ENCODE peak calls at places on chromosome 13, in nine cellular contexts. One of them, this sample, is unnamed.

GRCh38 chr13:47066261-47066660 is 169.4 kb upstream of the HTR2A start:
- DNase-seq in CD4-positive, alpha-beta memory T cell: no peak
- DNase-seq in CD8-positive, alpha-beta T cell: no peak
- DNase-seq in body of pancreas: no peak
- DNase-seq in right cardiac atrium: no peak
- DNase-seq in stomach: no peak
- DNase-seq in fibroblast of lung: no peak
- DNase-seq in ovary: no peak
- DNase-seq in Panc1: no peak
- DNase-seq in this sample: no peak

GRCh38 chr13:35598233-35598632 is 121.7 kb upstream of the MAB21L1 start:
- DNase-seq in CD8-positive, alpha-beta T cell: no peak
- DNase-seq in fibroblast of lung: no peak
- DNase-seq in CD4-positive, alpha-beta memory T cell: no peak
- DNase-seq in body of pancreas: no peak
- DNase-seq in stomach: no peak
- DNase-seq in ovary: no peak
- DNase-seq in Panc1: no peak
- DNase-seq in right cardiac atrium: no peak
- DNase-seq in this sample: no peak

GRCh38 chr13:48158915-48159314 is 64.0 kb upstream of the MED4 start:
- DNase-seq in CD4-positive, alpha-beta memory T cell: no peak
- DNase-seq in stomach: no peak
- DNase-seq in ovary: no peak
- DNase-seq in Panc1: no peak
- DNase-seq in right cardiac atrium: no peak
- DNase-seq in body of pancreas: no peak
- DNase-seq in fibroblast of lung: no peak
- DNase-seq in CD8-positive, alpha-beta T cell: no peak
- DNase-seq in this sample: no peak

GRCh38 chr13:111508902-111509509 is 188.6 kb downstream of the TEX29 start:
- DNase-seq in Panc1: no peak
- DNase-seq in right cardiac atrium: no peak
- DNase-seq in fibroblast of lung: no peak
- DNase-seq in stomach: peak; percentile 20
- DNase-seq in body of pancreas: no peak
- DNase-seq in ovary: no peak
- DNase-seq in CD8-positive, alpha-beta T cell: no peak
- DNase-seq in CD4-positive, alpha-beta memory T cell: no peak
- DNase-seq in this sample: no peak

GRCh38 chr13:41842029-41842428 is 118.9 kb downstream of the VWA8 start:
- DNase-seq in CD8-positive, alpha-beta T cell: no peak
- DNase-seq in CD4-positive, alpha-beta memory T cell: no peak
- DNase-seq in Panc1: no peak
- DNase-seq in fibroblast of lung: peak; percentile 57
- DNase-seq in right cardiac atrium: no peak
- DNase-seq in body of pancreas: no peak
- DNase-seq in stomach: no peak
- DNase-seq in ovary: no peak
- DNase-seq in this sample: no peak

GRCh38 chr13:33003458-33004019 is 12.7 kb upstream of the KL start:
- DNase-seq in body of pancreas: no peak
- DNase-seq in Panc1: no peak
- DNase-seq in fibroblast of lung: no peak
- DNase-seq in ovary: no peak
- DNase-seq in CD8-positive, alpha-beta T cell: no peak
- DNase-seq in stomach: no peak
- DNase-seq in CD4-positive, alpha-beta memory T cell: no peak
- DNase-seq in right cardiac atrium: no peak
- DNase-seq in this sample: no peak

GRCh38 chr13:25690582-25690981 is 318.8 kb downstream of the ATP8A2 start:
- DNase-seq in fibroblast of lung: no peak
- DNase-seq in stomach: no peak
- DNase-seq in CD4-positive, alpha-beta memory T cell: no peak
- DNase-seq in CD8-positive, alpha-beta T cell: no peak
- DNase-seq in Panc1: no peak
- DNase-seq in ovary: no peak
- DNase-seq in body of pancreas: no peak
- DNase-seq in right cardiac atrium: no peak
- DNase-seq in this sample: no peak

GRCh38 chr13:76225815-76226489 is 589.8 kb downstream of the LMO7 start:
- DNase-seq in right cardiac atrium: peak; percentile 14
- DNase-seq in body of pancreas: no peak
- DNase-seq in Panc1: no peak
- DNase-seq in stomach: no peak
- DNase-seq in CD4-positive, alpha-beta memory T cell: no peak
- DNase-seq in ovary: no peak
- DNase-seq in CD8-positive, alpha-beta T cell: no peak
- DNase-seq in fibroblast of lung: peak; percentile 82
- DNase-seq in this sample: no peak

GRCh38 chr13:25932353-25932752 is 119.5 kb downstream of the SHISA2 start:
- DNase-seq in stomach: no peak
- DNase-seq in right cardiac atrium: no peak
- DNase-seq in Panc1: no peak
- DNase-seq in body of pancreas: no peak
- DNase-seq in CD4-positive, alpha-beta memory T cell: no peak
- DNase-seq in ovary: no peak
- DNase-seq in fibroblast of lung: no peak
- DNase-seq in CD8-positive, alpha-beta T cell: no peak
- DNase-seq in this sample: no peak

GRCh38 chr13:40932252-40932651 is 86.9 kb downstream of the ELF1 start:
- DNase-seq in fibroblast of lung: no peak
- DNase-seq in body of pancreas: no peak
- DNase-seq in ovary: no peak
- DNase-seq in right cardiac atrium: no peak
- DNase-seq in Panc1: no peak
- DNase-seq in CD4-positive, alpha-beta memory T cell: no peak
- DNase-seq in stomach: no peak
- DNase-seq in CD8-positive, alpha-beta T cell: no peak
- DNase-seq in this sample: no peak

GRCh38 chr13:67273001-67273400 is 42.9 kb upstream of the PCDH9 start:
- DNase-seq in right cardiac atrium: no peak
- DNase-seq in CD8-positive, alpha-beta T cell: no peak
- DNase-seq in Panc1: no peak
- DNase-seq in stomach: no peak
- DNase-seq in fibroblast of lung: peak; percentile 46
- DNase-seq in body of pancreas: no peak
- DNase-seq in CD4-positive, alpha-beta memory T cell: no peak
- DNase-seq in ovary: no peak
- DNase-seq in this sample: no peak

GRCh38 chr13:51849145-51850101 is 4.4 kb upstream of the TMEM272 start:
- DNase-seq in CD8-positive, alpha-beta T cell: no peak
- DNase-seq in body of pancreas: peak; percentile 21
- DNase-seq in ovary: peak; percentile 20
- DNase-seq in fibroblast of lung: peak; percentile 53
- DNase-seq in right cardiac atrium: no peak
- DNase-seq in CD4-positive, alpha-beta memory T cell: no peak
- DNase-seq in Panc1: no peak
- DNase-seq in stomach: no peak
- DNase-seq in this sample: no peak

GRCh38 chr13:112979406-112979902 is 10.4 kb downstream of the MCF2L start:
- DNase-seq in ovary: no peak
- DNase-seq in CD8-positive, alpha-beta T cell: no peak
- DNase-seq in body of pancreas: no peak
- DNase-seq in fibroblast of lung: no peak
- DNase-seq in Panc1: no peak
- DNase-seq in right cardiac atrium: no peak
- DNase-seq in CD4-positive, alpha-beta memory T cell: no peak
- DNase-seq in stomach: no peak
- DNase-seq in this sample: no peak

GRCh38 chr13:30577381-30577780 is 40.3 kb upstream of the USPL1 start:
- DNase-seq in ovary: no peak
- DNase-seq in CD4-positive, alpha-beta memory T cell: peak; percentile 7
- DNase-seq in CD8-positive, alpha-beta T cell: peak; percentile 62
- DNase-seq in stomach: no peak
- DNase-seq in fibroblast of lung: peak; percentile 83
- DNase-seq in body of pancreas: no peak
- DNase-seq in Panc1: no peak
- DNase-seq in right cardiac atrium: no peak
- DNase-seq in this sample: peak; percentile 3

GRCh38 chr13:34776390-34776981 is 165.6 kb upstream of the NBEA start:
- DNase-seq in right cardiac atrium: no peak
- DNase-seq in body of pancreas: no peak
- DNase-seq in CD4-positive, alpha-beta memory T cell: no peak
- DNase-seq in stomach: no peak
- DNase-seq in fibroblast of lung: no peak
- DNase-seq in ovary: no peak
- DNase-seq in Panc1: no peak
- DNase-seq in CD8-positive, alpha-beta T cell: no peak
- DNase-seq in this sample: no peak

GRCh38 chr13:80444240-80445015 is 103.5 kb upstream of the SPRY2 start:
- DNase-seq in body of pancreas: no peak
- DNase-seq in fibroblast of lung: no peak
- DNase-seq in CD4-positive, alpha-beta memory T cell: no peak
- DNase-seq in Panc1: no peak
- DNase-seq in CD8-positive, alpha-beta T cell: no peak
- DNase-seq in right cardiac atrium: no peak
- DNase-seq in stomach: no peak
- DNase-seq in ovary: no peak
- DNase-seq in this sample: no peak

GRCh38 chr13:33388254-33388998 is 102.9 kb upstream of the STARD13 start:
- DNase-seq in CD8-positive, alpha-beta T cell: no peak
- DNase-seq in Panc1: no peak
- DNase-seq in right cardiac atrium: no peak
- DNase-seq in ovary: no peak
- DNase-seq in fibroblast of lung: no peak
- DNase-seq in stomach: peak; percentile 34
- DNase-seq in CD4-positive, alpha-beta memory T cell: no peak
- DNase-seq in body of pancreas: no peak
- DNase-seq in this sample: no peak

GRCh38 chr13:76014618-76015315 is 378.6 kb downstream of the LMO7 start:
- DNase-seq in right cardiac atrium: no peak
- DNase-seq in stomach: no peak
- DNase-seq in ovary: no peak
- DNase-seq in CD8-positive, alpha-beta T cell: no peak
- DNase-seq in CD4-positive, alpha-beta memory T cell: no peak
- DNase-seq in body of pancreas: no peak
- DNase-seq in fibroblast of lung: peak; percentile 34
- DNase-seq in Panc1: no peak
- DNase-seq in this sample: no peak

GRCh38 chr13:91592050-91593014 is 193.9 kb downstream of the GPC5 start:
- DNase-seq in body of pancreas: no peak
- DNase-seq in right cardiac atrium: no peak
- DNase-seq in stomach: no peak
- DNase-seq in CD8-positive, alpha-beta T cell: no peak
- DNase-seq in Panc1: no peak
- DNase-seq in ovary: no peak
- DNase-seq in CD4-positive, alpha-beta memory T cell: no peak
- DNase-seq in fibroblast of lung: peak; percentile 20
- DNase-seq in this sample: no peak

GRCh38 chr13:83878691-83879410 is 3.4 kb downstream of the SLITRK1 start:
- DNase-seq in Panc1: no peak
- DNase-seq in CD8-positive, alpha-beta T cell: no peak
- DNase-seq in stomach: no peak
- DNase-seq in ovary: no peak
- DNase-seq in body of pancreas: no peak
- DNase-seq in fibroblast of lung: no peak
- DNase-seq in right cardiac atrium: no peak
- DNase-seq in CD4-positive, alpha-beta memory T cell: no peak
- DNase-seq in this sample: no peak

GRCh38 chr13:84999252-84999651 is 800.0 kb downstream of the SLITRK6 start:
- DNase-seq in body of pancreas: no peak
- DNase-seq in ovary: no peak
- DNase-seq in fibroblast of lung: no peak
- DNase-seq in CD4-positive, alpha-beta memory T cell: no peak
- DNase-seq in stomach: no peak
- DNase-seq in Panc1: no peak
- DNase-seq in right cardiac atrium: no peak
- DNase-seq in CD8-positive, alpha-beta T cell: no peak
- DNase-seq in this sample: no peak

GRCh38 chr13:32153056-32153455 is 121.5 kb downstream of the FRY start:
- DNase-seq in fibroblast of lung: peak; percentile 83
- DNase-seq in right cardiac atrium: no peak
- DNase-seq in CD4-positive, alpha-beta memory T cell: no peak
- DNase-seq in Panc1: no peak
- DNase-seq in CD8-positive, alpha-beta T cell: no peak
- DNase-seq in ovary: no peak
- DNase-seq in stomach: no peak
- DNase-seq in body of pancreas: no peak
- DNase-seq in this sample: no peak

DNA sequence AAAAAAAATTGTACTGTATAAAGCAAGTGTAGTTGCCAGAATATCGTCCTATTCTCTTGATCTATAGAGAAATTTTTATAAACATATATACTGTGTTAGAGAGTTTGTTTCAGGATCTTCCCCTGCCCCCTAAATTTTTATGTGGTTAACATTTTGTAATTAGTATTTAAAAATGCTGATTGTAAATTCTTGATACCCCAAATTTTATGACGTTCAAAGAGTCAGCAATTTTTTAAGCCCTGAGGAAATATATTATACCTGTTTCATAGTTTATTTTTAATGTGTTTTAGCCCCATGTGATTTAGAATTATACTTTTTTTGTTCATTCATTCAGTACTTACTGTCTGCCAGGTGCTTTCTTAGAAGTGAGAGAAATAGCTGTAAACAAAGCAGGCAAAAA is 7.3 kb upstream of the KCTD4 start:
- DNase-seq in stomach: no peak
- DNase-seq in CD8-positive, alpha-beta T cell: no peak
- DNase-seq in ovary: no peak
- DNase-seq in CD4-positive, alpha-beta memory T cell: no peak
- DNase-seq in body of pancreas: no peak
- DNase-seq in fibroblast of lung: no peak
- DNase-seq in right cardiac atrium: no peak
- DNase-seq in Panc1: no peak
- DNase-seq in this sample: no peak
- H3K4me1 ChIP-seq in stomach: peaks cover 21% of the 10 kb centered on the region
- H3K4me1 ChIP-seq in CD8-positive, alpha-beta T cell: no peaks in the 10 kb centered on the region
- H3K4me1 ChIP-seq in ovary: peaks cover 3% of the 10 kb centered on the region
- H3K4me1 ChIP-seq in CD4-positive, alpha-beta memory T cell: no peaks in the 10 kb centered on the region
- H3K4me1 ChIP-seq in body of pancreas: peaks cover 18% of the 10 kb centered on the region
- H3K4me1 ChIP-seq in fibroblast of lung: peaks cover 14% of the 10 kb centered on the region
- H3K4me1 ChIP-seq in right cardiac atrium: peaks cover 4% of the 10 kb centered on the region
- H3K4me1 ChIP-seq in Panc1: peaks cover 7% of the 10 kb centered on the region
- H3K4me1 ChIP-seq in this sample: no peaks in the 10 kb centered on the region

GRCh38 chr13:50017819-50018218 is 2.6 kb downstream of the KCNRG start:
- DNase-seq in CD4-positive, alpha-beta memory T cell: no peak
- DNase-seq in right cardiac atrium: no peak
- DNase-seq in Panc1: no peak
- DNase-seq in body of pancreas: no peak
- DNase-seq in CD8-positive, alpha-beta T cell: no peak
- DNase-seq in fibroblast of lung: no peak
- DNase-seq in ovary: no peak
- DNase-seq in stomach: no peak
- DNase-seq in this sample: no peak
- H3K27ac ChIP-seq in CD4-positive, alpha-beta memory T cell: no peak overlapping the region
- H3K27ac ChIP-seq in right cardiac atrium: no peak overlapping the region
- H3K27ac ChIP-seq in Panc1: no peak overlapping the region
- H3K27ac ChIP-seq in body of pancreas: no peak overlapping the region
- H3K27ac ChIP-seq in CD8-positive, alpha-beta T cell: no peak overlapping the region
- H3K27ac ChIP-seq in fibroblast of lung: no peak overlapping the region
- H3K27ac ChIP-seq in ovary: no peak overlapping the region
- H3K27ac ChIP-seq in stomach: no peak overlapping the region
- H3K27ac ChIP-seq in this sample: no peak overlapping the region

GRCh38 chr13:103145476-103145875 is 79.3 kb upstream of the SLC10A2 start:
- DNase-seq in fibroblast of lung: no peak
- DNase-seq in CD8-positive, alpha-beta T cell: no peak
- DNase-seq in stomach: no peak
- DNase-seq in right cardiac atrium: no peak
- DNase-seq in body of pancreas: no peak
- DNase-seq in CD4-positive, alpha-beta memory T cell: no peak
- DNase-seq in ovary: no peak
- DNase-seq in Panc1: no peak
- DNase-seq in this sample: no peak
- H3K4me3 ChIP-seq in fibroblast of lung: no peak overlapping the region
- H3K4me3 ChIP-seq in CD8-positive, alpha-beta T cell: no peak overlapping the region
- H3K4me3 ChIP-seq in stomach: no peak overlapping the region
- H3K4me3 ChIP-seq in right cardiac atrium: no peak overlapping the region
- H3K4me3 ChIP-seq in body of pancreas: no peak overlapping the region
- H3K4me3 ChIP-seq in CD4-positive, alpha-beta memory T cell: no peak overlapping the region
- H3K4me3 ChIP-seq in ovary: no peak overlapping the region
- H3K4me3 ChIP-seq in Panc1: no peak overlapping the region
- H3K4me3 ChIP-seq in this sample: no peak overlapping the region

GRCh38 chr13:97562962-97563361 is 129.0 kb downstream of the RAP2A start:
- DNase-seq in right cardiac atrium: no peak
- DNase-seq in CD8-positive, alpha-beta T cell: no peak
- DNase-seq in fibroblast of lung: no peak
- DNase-seq in ovary: no peak
- DNase-seq in stomach: no peak
- DNase-seq in Panc1: no peak
- DNase-seq in body of pancreas: no peak
- DNase-seq in CD4-positive, alpha-beta memory T cell: no peak
- DNase-seq in this sample: no peak
- H3K4me1 ChIP-seq in right cardiac atrium: peaks cover under 1% of the 10 kb centered on the region
- H3K4me1 ChIP-seq in CD8-positive, alpha-beta T cell: no peaks in the 10 kb centered on the region
- H3K4me1 ChIP-seq in fibroblast of lung: no peaks in the 10 kb centered on the region
- H3K4me1 ChIP-seq in ovary: no peaks in the 10 kb centered on the region
- H3K4me1 ChIP-seq in stomach: peaks cover 5% of the 10 kb centered on the region
- H3K4me1 ChIP-seq in Panc1: no peaks in the 10 kb centered on the region
- H3K4me1 ChIP-seq in body of pancreas: no peaks in the 10 kb centered on the region
- H3K4me1 ChIP-seq in CD4-positive, alpha-beta memory T cell: no peaks in the 10 kb centered on the region
- H3K4me1 ChIP-seq in this sample: no peaks in the 10 kb centered on the region

This sample was measured in CD4-positive, CD25-positive, alpha-beta regulatory T cell.